ENCODE peak calls at places on chromosome 3, in nine cellular contexts. M, J, F, U, H, B, Y, G and W are unnamed samples. For H3K36me3, the result is how much of the 10 kb centered on the place peaks cover.

GRCh38 chr3:73007992-73008712 is 11.5 kb downstream of the PPP4R2 start:
- DNase-seq in M (no peak), J (no peak), F (no peak), U (no peak), H (no peak), B (no peak), Y (no peak), G (no peak), W (no peak)

GRCh38 chr3:103052236-103052830 is 617.5 kb downstream of the ZPLD1 start:
- DNase-seq in M (no peak), J (no peak), F (peak), U (no peak), H (peak), B (peak), Y (peak), G (peak), W (no peak)

GRCh38 chr3:9226326-9226725 is 23.1 kb downstream of the SRGAP3 start:
- DNase-seq in M (no peak), J (no peak), F (no peak), U (no peak), H (peak), B (no peak), Y (no peak), G (no peak), W (no peak)

GRCh38 chr3:11379238-11379823 is 107.1 kb downstream of the ATG7 start:
- DNase-seq in M (no peak), J (no peak), F (peak), U (peak), H (no peak), B (no peak), Y (no peak), G (no peak), W (no peak)

GRCh38 chr3:182626484-182627467 is 166.5 kb upstream of the ATP11B start:
- DNase-seq in M (no peak), J (peak), F (no peak), U (no peak), H (no peak), B (no peak), Y (no peak), G (no peak), W (no peak)

GRCh38 chr3:195718477-195718984 is 2.2 kb upstream of the MUC20 start:
- DNase-seq in M (no peak), J (no peak), F (no peak), U (no peak), H (no peak), B (no peak), Y (no peak), G (no peak), W (no peak)

GRCh38 chr3:175260145-175260794 is 401.1 kb downstream of the NAALADL2 start:
- DNase-seq in M (no peak), J (no peak), F (no peak), U (no peak), H (no peak), B (no peak), Y (no peak), G (no peak), W (no peak)

GRCh38 chr3:132268956-132269355 is 48.3 kb upstream of the ACP3 start:
- DNase-seq in M (no peak), J (no peak), F (no peak), U (peak), H (peak), B (no peak), Y (no peak), G (no peak), W (no peak)

GRCh38 chr3:126026277-126026751 is 57.3 kb downstream of the ROPN1B start:
- DNase-seq in M (peak), J (no peak), F (no peak), U (no peak), H (peak), B (no peak), Y (no peak), G (no peak), W (no peak)

GRCh38 chr3:15803913-15804312 is 6.1 kb upstream of the ANKRD28 start:
- DNase-seq in M (no peak), J (no peak), F (no peak), U (no peak), H (no peak), B (no peak), Y (no peak), G (no peak), W (no peak)

GRCh38 chr3:61663728-61664492 is 102.5 kb downstream of the PTPRG start:
- DNase-seq in M (no peak), J (no peak), F (no peak), U (no peak), H (no peak), B (no peak), Y (no peak), G (no peak), W (no peak)

GRCh38 chr3:151268267-151269235 is 9.8 kb downstream of the P2RY14 start:
- DNase-seq in M (no peak), J (no peak), F (no peak), U (no peak), H (no peak), B (no peak), Y (no peak), G (no peak), W (no peak)

GRCh38 chr3:161413127-161413854 is 42.0 kb upstream of the SPTSSB start:
- DNase-seq in M (no peak), J (peak), F (no peak), U (peak), H (peak), B (peak), Y (peak), G (no peak), W (peak)

GRCh38 chr3:141538568-141538967 is 51.7 kb downstream of the RASA2 start:
- DNase-seq in M (no peak), J (no peak), F (no peak), U (peak), H (no peak), B (no peak), Y (no peak), G (no peak), W (no peak)

GRCh38 chr3:24683511-24684384 is 189.1 kb upstream of the THRB start:
- DNase-seq in M (no peak), J (no peak), F (no peak), U (peak), H (no peak), B (no peak), Y (no peak), G (no peak), W (no peak)

GRCh38 chr3:114213262-114213668 is 24.1 kb downstream of the ZNF80 start:
- DNase-seq in M (no peak), J (no peak), F (no peak), U (peak), H (no peak), B (no peak), Y (no peak), G (no peak), W (no peak)

GRCh38 chr3:110530902-110531301 is 540.7 kb upstream of the NECTIN3 start:
- DNase-seq in M (no peak), J (no peak), F (no peak), U (peak), H (no peak), B (no peak), Y (no peak), G (no peak), W (no peak)

GRCh38 chr3:108388136-108389132 is 92.1 kb downstream of the HHLA2 start:
- DNase-seq in M (no peak), J (no peak), F (no peak), U (no peak), H (no peak), B (no peak), Y (no peak), G (no peak), W (no peak)

GRCh38 chr3:194333212-194333980 is 17.7 kb downstream of the CPN2 start:
- DNase-seq in M (peak), J (peak), F (peak), U (peak), H (peak), B (peak), Y (peak), G (peak), W (peak)

GRCh38 chr3:162391301-162391700 is 894.7 kb downstream of the OTOL1 start:
- DNase-seq in M (no peak), J (no peak), F (no peak), U (no peak), H (no peak), B (no peak), Y (no peak), G (no peak), W (no peak)

GRCh38 chr3:197907196-197907595 is 42.8 kb upstream of the RPL35A start:
- DNase-seq in M (no peak), J (no peak), F (no peak), U (no peak), H (no peak), B (no peak), Y (no peak), G (no peak), W (no peak)

GRCh38 chr3:157070600-157070999 is 89.3 kb downstream of the CCNL1 start:
- DNase-seq in M (no peak), J (no peak), F (no peak), U (peak), H (no peak), B (no peak), Y (no peak), G (no peak), W (no peak)

GRCh38 chr3:154954750-154955149 is 125.4 kb upstream of the MME start:
- DNase-seq in M (no peak), J (no peak), F (no peak), U (peak), H (no peak), B (no peak), Y (no peak), G (no peak), W (no peak)

DNA sequence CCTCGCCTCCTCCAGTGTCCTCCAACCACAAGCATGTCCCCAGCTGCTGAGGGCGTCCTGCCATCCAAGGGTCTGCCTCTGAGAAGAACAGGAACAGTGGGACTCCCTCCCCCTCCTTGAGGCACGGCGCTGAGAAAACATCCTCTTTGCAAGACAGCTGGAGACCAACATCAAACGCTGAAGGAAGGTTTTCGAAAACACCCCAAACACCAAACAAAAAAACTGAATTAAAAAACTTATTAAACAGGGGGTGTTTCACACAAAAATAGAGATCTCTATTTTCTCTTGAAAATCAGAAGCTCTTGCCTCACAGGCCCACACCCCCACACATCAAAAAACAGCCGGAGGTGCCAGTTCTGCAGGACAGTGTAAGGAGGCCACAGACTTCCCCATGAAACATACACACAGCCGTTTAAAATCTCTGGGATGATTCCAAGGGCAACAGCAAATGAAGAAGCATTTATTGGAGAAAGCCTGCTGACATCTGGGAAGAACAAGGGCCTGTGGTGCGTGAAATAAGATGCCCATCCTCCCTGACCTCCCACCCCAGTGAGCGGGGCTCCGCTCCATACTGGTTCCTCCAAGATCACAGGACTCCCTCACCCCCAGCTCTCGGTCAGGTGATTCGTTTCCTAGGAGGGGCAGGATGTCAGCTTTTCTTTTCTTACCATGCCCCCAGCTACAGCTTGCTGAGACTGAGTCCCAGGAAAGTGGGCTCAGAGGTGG is 71.3 kb downstream of the NUP210 start:
- DNase-seq in M (no peak), J (no peak), F (no peak), U (no peak), H (no peak), B (no peak), Y (no peak), G (no peak), W (no peak)
- H3K27ac ChIP-seq in M (no peak), J (no peak), F (no peak), U (no peak), H (no peak), B (no peak), Y (no peak), G (no peak), W (no peak)

DNA sequence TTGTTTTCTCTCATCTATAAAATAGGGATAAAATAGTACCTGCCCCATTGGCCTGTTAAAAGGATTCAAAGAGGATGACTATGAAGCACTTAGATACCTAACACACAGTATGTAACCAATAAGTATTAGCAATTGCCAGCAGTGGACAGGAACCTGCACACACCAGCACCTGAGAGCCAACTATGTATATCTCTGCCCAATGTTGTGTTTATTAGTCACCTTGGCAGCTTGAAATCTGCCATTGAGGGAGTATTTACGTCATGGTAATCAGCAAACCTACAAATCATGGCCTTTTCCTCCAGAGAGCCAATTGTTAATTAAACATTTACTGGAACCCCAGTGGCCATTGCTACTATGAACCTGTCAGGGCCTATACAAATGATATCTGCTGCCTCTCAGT is 13.8 kb downstream of the LARS2 start:
- DNase-seq in M (no peak), J (no peak), F (no peak), U (no peak), H (no peak), B (no peak), Y (no peak), G (no peak), W (no peak)
- H3K36me3 ChIP-seq in M (half or more), J (half or more), F (under half), U (under half), H (under half), B (under half), Y (half or more), G (half or more), W (under half)

GRCh38 chr3:170077406-170077805 is 39.6 kb downstream of the GPR160 start:
- DNase-seq in M (no peak), J (no peak), F (no peak), U (no peak), H (no peak), B (no peak), Y (no peak), G (no peak), W (no peak)

GRCh38 chr3:170080605-170081004 is 42.8 kb downstream of the GPR160 start:
- DNase-seq in M (no peak), J (no peak), F (no peak), U (no peak), H (no peak), B (no peak), Y (no peak), G (no peak), W (no peak)

GRCh38 chr3:170079466-170080165 is 41.8 kb downstream of the GPR160 start:
- DNase-seq in M (no peak), J (no peak), F (no peak), U (no peak), H (no peak), B (no peak), Y (no peak), G (no peak), W (no peak)

GRCh38 chr3:170076715-170077238 is 39.0 kb downstream of the GPR160 start:
- DNase-seq in M (no peak), J (no peak), F (no peak), U (no peak), H (no peak), B (no peak), Y (no peak), G (no peak), W (no peak)

DNA sequence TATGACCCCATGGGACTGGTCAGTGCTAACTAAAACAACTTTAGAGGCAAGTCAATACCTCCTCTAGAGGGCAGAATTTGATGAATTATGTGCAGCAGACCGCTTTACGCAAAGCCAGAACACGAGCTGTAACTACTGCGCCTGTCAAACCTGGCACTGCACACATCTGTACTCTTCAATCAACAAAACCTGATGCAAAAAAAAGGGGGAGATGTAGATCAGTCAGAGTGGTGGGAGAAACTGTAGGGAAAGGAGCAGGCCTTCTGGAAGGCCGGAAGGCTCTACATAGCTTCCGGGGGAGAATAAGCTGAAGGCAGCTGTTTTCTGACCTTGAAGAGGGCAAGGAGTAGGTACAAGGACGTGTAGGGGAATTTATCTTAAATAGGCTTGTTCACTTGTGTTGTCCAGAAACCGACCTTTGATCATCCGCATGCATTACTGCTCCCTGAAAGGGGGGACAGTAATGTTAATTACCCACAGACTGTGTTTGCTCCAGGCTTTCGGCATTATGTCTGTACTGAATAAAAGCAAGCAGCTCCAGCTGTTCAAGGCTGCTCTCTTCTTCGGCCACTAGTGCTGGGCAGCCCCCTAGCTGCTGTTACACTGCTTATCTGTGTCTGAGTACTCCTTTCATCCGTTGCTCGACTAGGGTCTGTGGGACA is 41.0 kb downstream of the GPR160 start:
- DNase-seq in M (no peak), J (no peak), F (no peak), U (no peak), H (no peak), B (no peak), Y (no peak), G (no peak), W (no peak)
- TF ChIP-seq CTCF in M (no peak), J (no peak), F (no peak), U (no peak), H (no peak), B (no peak), Y (no peak), G (no peak), W (no peak)

GRCh38 chr3:171789759-171790505 is 20.4 kb downstream of the PLD1 start:
- DNase-seq in M (no peak), J (no peak), F (no peak), U (no peak), H (no peak), B (no peak), Y (no peak), G (no peak), W (no peak)
- H3K27ac ChIP-seq in M (no peak), J (no peak), F (no peak), U (peak), H (no peak), B (no peak), Y (no peak), G (no peak), W (peak)

GRCh38 chr3:186945255-186945823 is 15.0 kb downstream of the ST6GAL1 start:
- DNase-seq in M (no peak), J (no peak), F (no peak), U (no peak), H (no peak), B (no peak), Y (no peak), G (no peak), W (no peak)
- H3K36me3 ChIP-seq in M (under half), J (under half), F (under half), U (under half), H (under half), B (under half), Y (under half), G (under half), W (under half)

DNA sequence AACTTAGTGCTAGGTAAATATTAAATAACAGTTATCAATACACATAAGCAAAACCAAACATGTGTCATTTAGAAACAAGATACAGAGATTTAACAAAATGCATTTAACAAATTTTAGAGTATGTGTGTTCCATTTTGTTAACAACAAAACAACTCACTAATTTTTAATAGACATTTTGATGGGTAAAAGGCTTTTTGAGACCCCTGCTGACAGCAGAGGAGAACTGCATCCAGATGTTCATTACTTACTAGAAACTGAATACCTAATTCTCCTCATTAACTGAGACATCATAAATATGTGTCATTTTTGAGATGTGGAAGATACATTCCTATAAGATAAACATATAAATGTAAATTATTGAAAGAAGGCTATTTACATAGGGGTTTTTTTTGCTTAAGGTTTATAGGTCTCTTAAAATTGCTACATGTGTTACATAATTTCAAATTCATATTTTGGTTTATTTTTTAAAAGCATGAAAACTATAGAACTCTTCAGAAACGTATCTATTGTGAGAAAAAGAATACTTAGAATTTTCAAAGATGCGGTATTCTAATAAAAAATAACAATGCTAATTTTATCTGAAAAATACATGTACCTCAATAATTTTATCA is 1009.8 kb downstream of the TUSC7 start:
- DNase-seq in M (no peak), J (no peak), F (no peak), U (peak), H (no peak), B (no peak), Y (no peak), G (no peak), W (no peak)
- TF ChIP-seq CTCF in M (peak), J (peak), F (peak), U (peak), H (peak), B (peak), Y (peak), G (peak), W (peak)

GRCh38 chr3:172279974-172280373 is 168.3 kb downstream of the GHSR start:
- DNase-seq in M (no peak), J (no peak), F (no peak), U (no peak), H (no peak), B (no peak), Y (no peak), G (no peak), W (no peak)
- H3K27ac ChIP-seq in M (peak), J (no peak), F (no peak), U (no peak), H (no peak), B (peak), Y (peak), G (peak), W (peak)

GRCh38 chr3:47036145-47036544 is 56.7 kb downstream of the NBEAL2 start:
- DNase-seq in M (no peak), J (no peak), F (no peak), U (no peak), H (no peak), B (no peak), Y (no peak), G (no peak), W (no peak)

GRCh38 chr3:47035645-47036044 is 56.2 kb downstream of the NBEAL2 start:
- DNase-seq in M (no peak), J (no peak), F (no peak), U (peak), H (no peak), B (no peak), Y (no peak), G (no peak), W (no peak)

GRCh38 chr3:47034868-47035489 is 55.5 kb downstream of the NBEAL2 start:
- DNase-seq in M (no peak), J (no peak), F (no peak), U (no peak), H (no peak), B (no peak), Y (no peak), G (no peak), W (no peak)
- H3K36me3 ChIP-seq in M (half or more), J (half or more), F (under half), U (under half), H (under half), B (under half), Y (under half), G (under half), W (under half)